ENCODE peak calls at places on chromosomes 16 and 17, in four cellular contexts. One of them, this sample, is unnamed.

GRCh38 chr16:87652386-87652785 is 50.1 kb downstream of the JPH3 start:
- DNase-seq in cardiac muscle cell: no peak
- DNase-seq in fibroblast of lung: no peak
- DNase-seq in lung: no peak
- DNase-seq in this sample: no peak

GRCh38 chr16:47136101-47136820 is 7.5 kb downstream of the NETO2 start:
- DNase-seq in cardiac muscle cell: no peak
- DNase-seq in lung: no peak
- DNase-seq in fibroblast of lung: peak; percentile 82
- DNase-seq in this sample: no peak

GRCh38 chr16:18068477-18068876 is 268.1 kb downstream of the NPIPA8 start:
- DNase-seq in lung: no peak
- DNase-seq in fibroblast of lung: no peak
- DNase-seq in cardiac muscle cell: no peak
- DNase-seq in this sample: no peak

GRCh38 chr16:85286066-85286712 is 173.9 kb upstream of the CIBAR2 start:
- DNase-seq in lung: peak; percentile 65
- DNase-seq in fibroblast of lung: peak; percentile 86
- DNase-seq in cardiac muscle cell: no peak
- DNase-seq in this sample: peak; percentile 36

GRCh38 chr16:64416232-64417010 is 705.4 kb downstream of the CDH11 start:
- DNase-seq in fibroblast of lung: peak; percentile 90
- DNase-seq in lung: no peak
- DNase-seq in cardiac muscle cell: no peak
- DNase-seq in this sample: no peak

GRCh38 chr17:75518201-75518600 is 1.9 kb downstream of the TSEN54 start:
- DNase-seq in fibroblast of lung: no peak
- DNase-seq in cardiac muscle cell: no peak
- DNase-seq in lung: no peak
- DNase-seq in this sample: no peak

GRCh38 chr16:73572135-73572534 is 524.2 kb upstream of the ZFHX3 start:
- DNase-seq in cardiac muscle cell: peak; percentile 96
- DNase-seq in lung: peak; percentile 68
- DNase-seq in fibroblast of lung: no peak
- DNase-seq in this sample: no peak

GRCh38 chr17:57880086-57880456 is 30.2 kb upstream of the MRPS23 start:
- DNase-seq in cardiac muscle cell: no peak
- DNase-seq in fibroblast of lung: no peak
- DNase-seq in lung: no peak
- DNase-seq in this sample: no peak

GRCh38 chr17:64504769-64505319 is 1.2 kb downstream of the DDX5 start:
- DNase-seq in lung: no peak
- DNase-seq in cardiac muscle cell: no peak
- DNase-seq in fibroblast of lung: peak; percentile 80
- DNase-seq in this sample: no peak

GRCh38 chr17:29588561-29589411 is 662 bp downstream of the GIT1 start:
- DNase-seq in fibroblast of lung: peak; percentile 24
- DNase-seq in cardiac muscle cell: peak; percentile 68
- DNase-seq in lung: no peak
- DNase-seq in this sample: peak; percentile 28

GRCh38 chr17:31488264-31488981 is 96.9 kb downstream of the RAB11FIP4 start:
- DNase-seq in cardiac muscle cell: no peak
- DNase-seq in lung: peak; percentile 38
- DNase-seq in fibroblast of lung: no peak
- DNase-seq in this sample: no peak

GRCh38 chr17:40518401-40519088 is 17.1 kb upstream of the TNS4 start:
- DNase-seq in cardiac muscle cell: no peak
- DNase-seq in fibroblast of lung: peak; percentile 70
- DNase-seq in lung: no peak
- DNase-seq in this sample: no peak

GRCh38 chr17:55420776-55421178 is 858 bp downstream of the MMD start:
- DNase-seq in fibroblast of lung: peak; percentile 19
- DNase-seq in cardiac muscle cell: peak; percentile 62
- DNase-seq in lung: peak; percentile 30
- DNase-seq in this sample: peak; percentile 64

GRCh38 chr16:12582696-12583095 is 221.0 kb downstream of the CPPED1 start:
- DNase-seq in fibroblast of lung: no peak
- DNase-seq in cardiac muscle cell: no peak
- DNase-seq in lung: no peak
- DNase-seq in this sample: no peak

GRCh38 chr16:87170310-87170709 is 146.9 kb downstream of the C16orf95 start:
- DNase-seq in fibroblast of lung: no peak
- DNase-seq in lung: no peak
- DNase-seq in cardiac muscle cell: no peak
- DNase-seq in this sample: no peak

GRCh38 chr16:4524571-4524970 is 14.0 kb downstream of the CDIP1 start:
- DNase-seq in cardiac muscle cell: no peak
- DNase-seq in lung: no peak
- DNase-seq in fibroblast of lung: no peak
- DNase-seq in this sample: no peak

GRCh38 chr17:67221062-67221998 is 23.7 kb downstream of the HELZ start:
- DNase-seq in fibroblast of lung: peak; percentile 38
- DNase-seq in lung: no peak
- DNase-seq in cardiac muscle cell: peak; percentile 48
- DNase-seq in this sample: no peak

GRCh38 chr17:16516594-16517018 is 24.6 kb upstream of the LRRC75A start:
- DNase-seq in fibroblast of lung: peak; percentile 85
- DNase-seq in lung: no peak
- DNase-seq in cardiac muscle cell: peak; percentile 64
- DNase-seq in this sample: peak; percentile 73

GRCh38 chr16:11224096-11224893 is 31.7 kb downstream of the SOCS1 start:
- DNase-seq in fibroblast of lung: no peak
- DNase-seq in lung: peak; percentile 70
- DNase-seq in cardiac muscle cell: peak; percentile 38
- DNase-seq in this sample: no peak

GRCh38 chr16:81889896-81890634 is 111.0 kb downstream of the PLCG2 start:
- DNase-seq in cardiac muscle cell: peak; percentile 74
- DNase-seq in fibroblast of lung: peak; percentile 46
- DNase-seq in lung: peak; percentile 68
- DNase-seq in this sample: peak; percentile 59

GRCh38 chr17:80676564-80676963 is 131.9 kb downstream of the RPTOR start:
- DNase-seq in lung: no peak
- DNase-seq in cardiac muscle cell: no peak
- DNase-seq in fibroblast of lung: no peak
- DNase-seq in this sample: no peak

GRCh38 chr17:879546-879945 is 97.4 kb downstream of the MRM3 start:
- DNase-seq in lung: peak; percentile 88
- DNase-seq in cardiac muscle cell: peak; percentile 82
- DNase-seq in fibroblast of lung: peak; percentile 93
- DNase-seq in this sample: peak; percentile 50

GRCh38 chr17:75428775-75429469 is 23.4 kb upstream of the GRB2 start:
- DNase-seq in lung: no peak
- DNase-seq in cardiac muscle cell: no peak
- DNase-seq in fibroblast of lung: peak; percentile 95
- DNase-seq in this sample: peak; percentile 82

GRCh38 chr16:82091225-82091624 is 56.2 kb downstream of the HSD17B2 start:
- DNase-seq in cardiac muscle cell: no peak
- DNase-seq in lung: no peak
- DNase-seq in fibroblast of lung: peak; percentile 79
- DNase-seq in this sample: no peak

GRCh38 chr17:61997649-61998048 is 67.4 kb downstream of the MED13 start:
- DNase-seq in cardiac muscle cell: no peak
- DNase-seq in fibroblast of lung: peak; percentile 73
- DNase-seq in lung: no peak
- DNase-seq in this sample: no peak

GRCh38 chr16:12290165-12290564 is 313.6 kb downstream of the SNX29 start:
- DNase-seq in fibroblast of lung: no peak
- DNase-seq in lung: no peak
- DNase-seq in cardiac muscle cell: no peak
- DNase-seq in this sample: no peak

GRCh38 chr17:78719630-78720298 is 62.3 kb downstream of the CYTH1 start:
- DNase-seq in lung: no peak
- DNase-seq in fibroblast of lung: no peak
- DNase-seq in cardiac muscle cell: no peak
- DNase-seq in this sample: no peak

GRCh38 chr17:78723957-78724356 is 58.1 kb downstream of the CYTH1 start:
- DNase-seq in lung: no peak
- DNase-seq in cardiac muscle cell: no peak
- DNase-seq in fibroblast of lung: no peak
- DNase-seq in this sample: no peak

GRCh38 chr17:78724544-78724943 is 57.5 kb downstream of the CYTH1 start:
- DNase-seq in cardiac muscle cell: no peak
- DNase-seq in lung: no peak
- DNase-seq in fibroblast of lung: no peak
- DNase-seq in this sample: no peak

GRCh38 chr17:78723001-78723796 is 58.9 kb downstream of the CYTH1 start:
- DNase-seq in lung: no peak
- DNase-seq in fibroblast of lung: peak; percentile 43
- DNase-seq in cardiac muscle cell: peak; percentile 87
- DNase-seq in this sample: no peak

GRCh38 chr17:78722101-78722761 is 59.8 kb downstream of the CYTH1 start:
- DNase-seq in cardiac muscle cell: no peak
- DNase-seq in fibroblast of lung: no peak
- DNase-seq in lung: no peak
- DNase-seq in this sample: no peak
- H3K4me3 ChIP-seq in cardiac muscle cell: peak overlapping the region; percentile 33
- H3K4me3 ChIP-seq in fibroblast of lung: peak overlapping the region; percentile 46
- H3K4me3 ChIP-seq in lung: no peak overlapping the region
- H3K4me3 ChIP-seq in this sample: no peak overlapping the region

DNA sequence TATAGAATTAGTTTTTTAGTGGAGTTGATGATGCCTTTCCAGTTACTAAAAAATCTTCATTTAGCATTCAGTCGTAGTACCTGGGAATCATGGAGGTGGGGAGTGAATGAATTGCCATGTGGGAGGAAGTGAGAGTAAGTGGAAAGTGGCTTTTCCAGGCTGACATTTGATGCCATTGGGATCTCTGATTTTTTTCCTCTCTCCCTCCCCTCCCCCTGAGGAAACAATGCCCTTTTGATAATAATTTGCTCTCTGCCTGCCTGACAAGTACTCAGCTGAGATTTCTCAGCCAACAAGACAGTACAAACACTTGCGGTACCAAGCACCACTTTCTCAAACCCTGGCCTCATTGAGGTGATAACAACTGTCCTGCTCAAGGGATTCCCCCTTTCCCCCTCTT is 2.2 kb downstream of the UBE2Z start:
- DNase-seq in fibroblast of lung: no peak
- DNase-seq in lung: no peak
- DNase-seq in cardiac muscle cell: no peak
- DNase-seq in this sample: no peak
- H3K4me1 ChIP-seq in fibroblast of lung: peaks cover 11% of the 10 kb centered on the region
- H3K4me1 ChIP-seq in lung: peaks cover 26% of the 10 kb centered on the region
- H3K4me1 ChIP-seq in cardiac muscle cell: peaks cover 14% of the 10 kb centered on the region
- H3K4me1 ChIP-seq in this sample: peaks cover 37% of the 10 kb centered on the region

DNA sequence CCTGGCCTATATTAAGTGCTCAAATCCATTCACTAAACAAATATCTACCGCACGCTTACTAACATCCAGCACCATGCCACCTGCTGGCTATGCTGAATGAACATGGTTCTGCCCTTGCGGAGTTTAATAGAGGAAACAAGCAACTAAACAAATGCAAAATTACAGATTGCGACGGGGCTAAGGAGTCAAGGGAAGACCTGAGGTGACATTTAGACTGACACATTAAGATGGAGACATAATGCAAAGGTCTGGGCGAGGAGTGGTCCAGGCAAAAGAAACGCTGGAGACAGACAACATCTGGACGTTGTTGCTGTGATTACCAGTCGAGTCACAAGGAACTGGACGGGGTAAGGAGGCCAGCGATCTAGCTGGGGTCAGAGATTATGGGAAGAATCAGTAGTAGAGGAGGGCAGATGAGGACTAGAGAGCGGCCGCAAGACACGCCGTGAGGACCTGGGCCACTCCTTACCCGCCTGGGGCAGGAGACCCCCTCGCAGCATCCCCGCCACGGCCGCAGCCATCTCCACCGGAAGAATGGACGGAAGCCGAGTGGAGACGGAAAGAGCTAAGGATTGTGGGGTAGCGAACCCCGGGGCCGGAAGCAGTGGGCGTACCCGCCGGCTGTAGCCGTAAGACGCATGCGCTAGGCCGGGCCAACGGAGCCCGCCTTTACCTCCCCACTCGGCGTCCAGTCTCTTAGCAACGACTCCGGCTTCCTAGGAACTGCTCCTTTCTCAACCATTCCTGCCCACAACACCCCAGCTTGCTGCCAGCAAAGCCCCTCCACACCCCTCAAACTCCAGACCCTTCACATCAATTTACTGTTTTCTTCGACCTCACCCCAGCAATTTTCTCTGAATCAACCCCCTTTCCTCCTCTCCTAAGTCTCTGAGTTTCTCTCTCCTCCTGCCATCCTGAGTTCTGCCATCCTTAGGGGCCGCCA is at the start of the genes LRRC46 and MRPL10:
- DNase-seq in fibroblast of lung: peak; percentile 90
- DNase-seq in lung: peak; percentile 92
- DNase-seq in cardiac muscle cell: peak; percentile 97
- DNase-seq in this sample: peak; percentile 96
- H3K4me3 ChIP-seq in fibroblast of lung: peak within 1 kb of the TSS; percentile 82
- H3K4me3 ChIP-seq in lung: peak within 1 kb of the TSS; percentile 94
- H3K4me3 ChIP-seq in cardiac muscle cell: peak within 1 kb of the TSS; percentile 79
- H3K4me3 ChIP-seq in this sample: peak within 1 kb of the TSS; percentile 63

GRCh38 chr17:42094375-42095069 is 3.8 kb downstream of the ZNF385C start:
- DNase-seq in lung: no peak
- DNase-seq in cardiac muscle cell: no peak
- DNase-seq in fibroblast of lung: no peak
- DNase-seq in this sample: no peak
- H3K4me1 ChIP-seq in lung: no peaks in the 10 kb centered on the region
- H3K4me1 ChIP-seq in cardiac muscle cell: peaks cover 8% of the 10 kb centered on the region
- H3K4me1 ChIP-seq in fibroblast of lung: no peaks in the 10 kb centered on the region
- H3K4me1 ChIP-seq in this sample: no peaks in the 10 kb centered on the region